ENCODE peak calls at places on chromosomes 11 and 22, in seven cellular contexts. One of them, this sample, is unnamed.

GRCh38 chr11:126002181-126002580 is 56.3 kb downstream of the VSIG10L2 start:
- DNase-seq in GM23248: no peak
- DNase-seq in AG08396: no peak
- DNase-seq in cardiac fibroblast: no peak
- DNase-seq in lung: no peak
- DNase-seq in AG20443: no peak
- DNase-seq in T1000: no peak
- DNase-seq in this sample: no peak

GRCh38 chr22:27801616-27802388 is at the start of gene MN1:
- DNase-seq in GM23248: peak
- DNase-seq in AG08396: peak
- DNase-seq in cardiac fibroblast: peak
- DNase-seq in lung: no peak
- DNase-seq in AG20443: peak
- DNase-seq in T1000: no peak
- DNase-seq in this sample: peak

GRCh38 chr11:101034076-101034475 is 95.5 kb downstream of the PGR start:
- DNase-seq in GM23248: no peak
- DNase-seq in AG08396: no peak
- DNase-seq in cardiac fibroblast: peak
- DNase-seq in lung: no peak
- DNase-seq in AG20443: no peak
- DNase-seq in T1000: no peak
- DNase-seq in this sample: peak

GRCh38 chr11:32081129-32081641 is 9.7 kb upstream of the RCN1 start:
- DNase-seq in GM23248: peak
- DNase-seq in AG08396: peak
- DNase-seq in cardiac fibroblast: peak
- DNase-seq in lung: no peak
- DNase-seq in AG20443: peak
- DNase-seq in T1000: peak
- DNase-seq in this sample: no peak

GRCh38 chr22:20988573-20989322 is 6.7 kb downstream of the LZTR1 start:
- DNase-seq in GM23248: no peak
- DNase-seq in AG08396: no peak
- DNase-seq in cardiac fibroblast: no peak
- DNase-seq in lung: no peak
- DNase-seq in AG20443: no peak
- DNase-seq in T1000: no peak
- DNase-seq in this sample: no peak

GRCh38 chr11:34439521-34440258 is 956 bp downstream of the CAT start:
- DNase-seq in GM23248: peak
- DNase-seq in AG08396: no peak
- DNase-seq in cardiac fibroblast: no peak
- DNase-seq in lung: no peak
- DNase-seq in AG20443: no peak
- DNase-seq in T1000: no peak
- DNase-seq in this sample: peak

GRCh38 chr11:116037851-116038250 is 533.6 kb upstream of the CADM1 start:
- DNase-seq in GM23248: no peak
- DNase-seq in AG08396: no peak
- DNase-seq in cardiac fibroblast: no peak
- DNase-seq in lung: no peak
- DNase-seq in AG20443: no peak
- DNase-seq in T1000: no peak
- DNase-seq in this sample: no peak

GRCh38 chr11:94767292-94767690 is 865 bp upstream of the AMOTL1 start:
- DNase-seq in GM23248: no peak
- DNase-seq in AG08396: no peak
- DNase-seq in cardiac fibroblast: no peak
- DNase-seq in lung: no peak
- DNase-seq in AG20443: no peak
- DNase-seq in T1000: no peak
- DNase-seq in this sample: no peak

GRCh38 chr11:1116104-1116503 is 41.4 kb downstream of the MUC2 start:
- DNase-seq in GM23248: no peak
- DNase-seq in AG08396: no peak
- DNase-seq in cardiac fibroblast: no peak
- DNase-seq in lung: no peak
- DNase-seq in AG20443: no peak
- DNase-seq in T1000: no peak
- DNase-seq in this sample: no peak

GRCh38 chr11:36304349-36304748 is 8.3 kb downstream of the PRR5L start:
- DNase-seq in GM23248: peak
- DNase-seq in AG08396: no peak
- DNase-seq in cardiac fibroblast: peak
- DNase-seq in lung: no peak
- DNase-seq in AG20443: peak
- DNase-seq in T1000: no peak
- DNase-seq in this sample: no peak

GRCh38 chr11:63510360-63511130 is 4.7 kb downstream of the LGALS12 start:
- DNase-seq in GM23248: peak
- DNase-seq in AG08396: peak
- DNase-seq in cardiac fibroblast: peak
- DNase-seq in lung: no peak
- DNase-seq in AG20443: peak
- DNase-seq in T1000: peak
- DNase-seq in this sample: peak

GRCh38 chr11:84322211-84322610 is 1036.0 kb upstream of the CCDC90B start:
- DNase-seq in GM23248: no peak
- DNase-seq in AG08396: no peak
- DNase-seq in cardiac fibroblast: no peak
- DNase-seq in lung: no peak
- DNase-seq in AG20443: no peak
- DNase-seq in T1000: no peak
- DNase-seq in this sample: no peak

GRCh38 chr11:106011481-106011880 is 10.6 kb downstream of the MSANTD4 start:
- DNase-seq in GM23248: peak
- DNase-seq in AG08396: no peak
- DNase-seq in cardiac fibroblast: peak
- DNase-seq in lung: no peak
- DNase-seq in AG20443: peak
- DNase-seq in T1000: no peak
- DNase-seq in this sample: no peak

GRCh38 chr22:49209452-49210195 is 618.0 kb downstream of the BRD1 start:
- DNase-seq in GM23248: no peak
- DNase-seq in AG08396: no peak
- DNase-seq in cardiac fibroblast: no peak
- DNase-seq in lung: no peak
- DNase-seq in AG20443: no peak
- DNase-seq in T1000: no peak
- DNase-seq in this sample: no peak

GRCh38 chr22:29799217-29799680 is 32.1 kb downstream of the UQCR10 start:
- DNase-seq in GM23248: peak
- DNase-seq in AG08396: peak
- DNase-seq in cardiac fibroblast: peak
- DNase-seq in lung: peak
- DNase-seq in AG20443: peak
- DNase-seq in T1000: peak
- DNase-seq in this sample: peak

GRCh38 chr11:11407065-11407737 is 54.2 kb upstream of the CSNK2A3 start:
- DNase-seq in GM23248: no peak
- DNase-seq in AG08396: no peak
- DNase-seq in cardiac fibroblast: no peak
- DNase-seq in lung: peak
- DNase-seq in AG20443: no peak
- DNase-seq in T1000: no peak
- DNase-seq in this sample: no peak

GRCh38 chr11:6319001-6319878 is 1.1 kb downstream of the CAVIN3 start:
- DNase-seq in GM23248: peak
- DNase-seq in AG08396: no peak
- DNase-seq in cardiac fibroblast: peak
- DNase-seq in lung: peak
- DNase-seq in AG20443: peak
- DNase-seq in T1000: no peak
- DNase-seq in this sample: peak

GRCh38 chr11:8767466-8768142 is 85.0 kb downstream of the RPL27A start:
- DNase-seq in GM23248: peak
- DNase-seq in AG08396: no peak
- DNase-seq in cardiac fibroblast: peak
- DNase-seq in lung: no peak
- DNase-seq in AG20443: peak
- DNase-seq in T1000: no peak
- DNase-seq in this sample: no peak

GRCh38 chr11:119376197-119376847 is 5.2 kb downstream of the USP2 start:
- DNase-seq in GM23248: peak
- DNase-seq in AG08396: no peak
- DNase-seq in cardiac fibroblast: no peak
- DNase-seq in lung: no peak
- DNase-seq in AG20443: no peak
- DNase-seq in T1000: no peak
- DNase-seq in this sample: peak

GRCh38 chr11:109527496-109527895 is 105.5 kb downstream of the C11orf87 start:
- DNase-seq in GM23248: peak
- DNase-seq in AG08396: no peak
- DNase-seq in cardiac fibroblast: peak
- DNase-seq in lung: no peak
- DNase-seq in AG20443: peak
- DNase-seq in T1000: no peak
- DNase-seq in this sample: no peak

GRCh38 chr22:37089451-37089850 is 20.1 kb downstream of the TMPRSS6 start:
- DNase-seq in GM23248: no peak
- DNase-seq in AG08396: no peak
- DNase-seq in cardiac fibroblast: peak
- DNase-seq in lung: no peak
- DNase-seq in AG20443: no peak
- DNase-seq in T1000: no peak
- DNase-seq in this sample: no peak

GRCh38 chr22:40641269-40641668 is 4.8 kb upstream of the MRTFA start:
- DNase-seq in GM23248: no peak
- DNase-seq in AG08396: no peak
- DNase-seq in cardiac fibroblast: no peak
- DNase-seq in lung: no peak
- DNase-seq in AG20443: no peak
- DNase-seq in T1000: no peak
- DNase-seq in this sample: no peak

GRCh38 chr11:540583-541432 is 3.5 kb downstream of the LRRC56 start:
- DNase-seq in GM23248: no peak
- DNase-seq in AG08396: no peak
- DNase-seq in cardiac fibroblast: no peak
- DNase-seq in lung: no peak
- DNase-seq in AG20443: no peak
- DNase-seq in T1000: no peak
- DNase-seq in this sample: no peak